ENCODE peak calls at places on chromosomes 1 and 21, in seven cellular contexts. One of them, this sample, is unnamed.

GRCh38 chr1:154750681-154751665 is 119.1 kb downstream of the KCNN3 start:
- DNase-seq in lower leg skin: no peak
- DNase-seq in progenitor cell of endocrine pancreas: no peak
- DNase-seq in lower lobe of right lung: no peak
- DNase-seq in pancreas: no peak
- DNase-seq in epithelial cell of esophagus: no peak
- DNase-seq in foreskin keratinocyte: no peak
- DNase-seq in this sample: no peak

GRCh38 chr1:165352442-165353293 is 3.8 kb downstream of the LMX1A start:
- DNase-seq in lower leg skin: no peak
- DNase-seq in progenitor cell of endocrine pancreas: peak
- DNase-seq in lower lobe of right lung: no peak
- DNase-seq in pancreas: no peak
- DNase-seq in epithelial cell of esophagus: no peak
- DNase-seq in foreskin keratinocyte: no peak
- DNase-seq in this sample: no peak

GRCh38 chr1:199646761-199647160 is 380.7 kb upstream of the NR5A2 start:
- DNase-seq in lower leg skin: no peak
- DNase-seq in progenitor cell of endocrine pancreas: no peak
- DNase-seq in lower lobe of right lung: no peak
- DNase-seq in pancreas: peak
- DNase-seq in epithelial cell of esophagus: no peak
- DNase-seq in foreskin keratinocyte: no peak
- DNase-seq in this sample: no peak

GRCh38 chr1:84089470-84090261 is 54.4 kb upstream of the PRKACB start:
- DNase-seq in lower leg skin: no peak
- DNase-seq in progenitor cell of endocrine pancreas: no peak
- DNase-seq in lower lobe of right lung: no peak
- DNase-seq in pancreas: no peak
- DNase-seq in epithelial cell of esophagus: peak
- DNase-seq in foreskin keratinocyte: peak
- DNase-seq in this sample: no peak

GRCh38 chr1:55064861-55065263 is 25.5 kb downstream of the PCSK9 start:
- DNase-seq in lower leg skin: no peak
- DNase-seq in progenitor cell of endocrine pancreas: no peak
- DNase-seq in lower lobe of right lung: no peak
- DNase-seq in pancreas: no peak
- DNase-seq in epithelial cell of esophagus: peak
- DNase-seq in foreskin keratinocyte: no peak
- DNase-seq in this sample: no peak

GRCh38 chr1:200181861-200182260 is 154.4 kb downstream of the NR5A2 start:
- DNase-seq in lower leg skin: no peak
- DNase-seq in progenitor cell of endocrine pancreas: no peak
- DNase-seq in lower lobe of right lung: no peak
- DNase-seq in pancreas: no peak
- DNase-seq in epithelial cell of esophagus: peak
- DNase-seq in foreskin keratinocyte: peak
- DNase-seq in this sample: no peak

GRCh38 chr1:158972841-158973240 is 36.9 kb upstream of the IFI16 start:
- DNase-seq in lower leg skin: no peak
- DNase-seq in progenitor cell of endocrine pancreas: no peak
- DNase-seq in lower lobe of right lung: no peak
- DNase-seq in pancreas: no peak
- DNase-seq in epithelial cell of esophagus: peak
- DNase-seq in foreskin keratinocyte: peak
- DNase-seq in this sample: no peak

GRCh38 chr1:58162952-58163550 is 383.5 kb downstream of the OMA1 start:
- DNase-seq in lower leg skin: peak
- DNase-seq in progenitor cell of endocrine pancreas: peak
- DNase-seq in lower lobe of right lung: no peak
- DNase-seq in pancreas: peak
- DNase-seq in epithelial cell of esophagus: peak
- DNase-seq in foreskin keratinocyte: peak
- DNase-seq in this sample: no peak

GRCh38 chr1:196464545-196464944 is 143.7 kb downstream of the KCNT2 start:
- DNase-seq in lower leg skin: no peak
- DNase-seq in progenitor cell of endocrine pancreas: no peak
- DNase-seq in lower lobe of right lung: no peak
- DNase-seq in pancreas: no peak
- DNase-seq in epithelial cell of esophagus: no peak
- DNase-seq in foreskin keratinocyte: no peak
- DNase-seq in this sample: no peak

GRCh38 chr1:179082308-179083030 is 599 bp downstream of the TOR3A start:
- DNase-seq in lower leg skin: no peak
- DNase-seq in progenitor cell of endocrine pancreas: no peak
- DNase-seq in lower lobe of right lung: no peak
- DNase-seq in pancreas: peak
- DNase-seq in epithelial cell of esophagus: peak
- DNase-seq in foreskin keratinocyte: peak
- DNase-seq in this sample: peak

GRCh38 chr21:45517249-45518065 is 24.8 kb downstream of the SLC19A1 start:
- DNase-seq in lower leg skin: no peak
- DNase-seq in progenitor cell of endocrine pancreas: no peak
- DNase-seq in lower lobe of right lung: peak
- DNase-seq in pancreas: no peak
- DNase-seq in epithelial cell of esophagus: peak
- DNase-seq in foreskin keratinocyte: no peak
- DNase-seq in this sample: peak

GRCh38 chr21:15731243-15731613 is 1.4 kb downstream of the USP25 start:
- DNase-seq in lower leg skin: no peak
- DNase-seq in progenitor cell of endocrine pancreas: no peak
- DNase-seq in lower lobe of right lung: no peak
- DNase-seq in pancreas: no peak
- DNase-seq in epithelial cell of esophagus: peak
- DNase-seq in foreskin keratinocyte: peak
- DNase-seq in this sample: no peak

DNA sequence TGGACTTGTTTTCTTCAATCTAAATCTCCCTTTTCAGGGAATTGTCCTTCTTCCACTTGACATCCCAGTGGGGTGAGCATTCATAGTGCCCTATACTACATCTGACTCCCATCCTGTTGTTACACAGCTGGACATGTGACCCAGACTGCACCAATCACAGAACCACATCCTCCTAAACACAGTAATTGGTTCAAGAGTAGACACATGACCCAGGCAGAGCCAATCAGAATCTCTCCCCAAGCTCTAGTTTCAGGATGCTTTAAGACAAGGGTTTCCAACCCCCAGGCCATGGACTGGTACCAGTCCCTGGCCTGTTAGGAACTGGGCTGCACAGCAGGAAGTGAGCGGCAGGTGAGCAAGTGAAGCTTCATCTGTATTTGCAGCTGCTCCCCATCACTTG is 5.6 kb upstream of the DDOST start:
- DNase-seq in lower leg skin: no peak
- DNase-seq in progenitor cell of endocrine pancreas: no peak
- DNase-seq in lower lobe of right lung: no peak
- DNase-seq in pancreas: no peak
- DNase-seq in epithelial cell of esophagus: peak
- DNase-seq in foreskin keratinocyte: peak
- DNase-seq in this sample: no peak
- TF ChIP-seq CTCF in lower leg skin: no peak
- TF ChIP-seq CTCF in progenitor cell of endocrine pancreas: no peak
- TF ChIP-seq CTCF in lower lobe of right lung: no peak
- TF ChIP-seq CTCF in pancreas: no peak
- TF ChIP-seq CTCF in epithelial cell of esophagus: no peak
- TF ChIP-seq CTCF in foreskin keratinocyte: no peak
- TF ChIP-seq CTCF in this sample: no peak

DNA sequence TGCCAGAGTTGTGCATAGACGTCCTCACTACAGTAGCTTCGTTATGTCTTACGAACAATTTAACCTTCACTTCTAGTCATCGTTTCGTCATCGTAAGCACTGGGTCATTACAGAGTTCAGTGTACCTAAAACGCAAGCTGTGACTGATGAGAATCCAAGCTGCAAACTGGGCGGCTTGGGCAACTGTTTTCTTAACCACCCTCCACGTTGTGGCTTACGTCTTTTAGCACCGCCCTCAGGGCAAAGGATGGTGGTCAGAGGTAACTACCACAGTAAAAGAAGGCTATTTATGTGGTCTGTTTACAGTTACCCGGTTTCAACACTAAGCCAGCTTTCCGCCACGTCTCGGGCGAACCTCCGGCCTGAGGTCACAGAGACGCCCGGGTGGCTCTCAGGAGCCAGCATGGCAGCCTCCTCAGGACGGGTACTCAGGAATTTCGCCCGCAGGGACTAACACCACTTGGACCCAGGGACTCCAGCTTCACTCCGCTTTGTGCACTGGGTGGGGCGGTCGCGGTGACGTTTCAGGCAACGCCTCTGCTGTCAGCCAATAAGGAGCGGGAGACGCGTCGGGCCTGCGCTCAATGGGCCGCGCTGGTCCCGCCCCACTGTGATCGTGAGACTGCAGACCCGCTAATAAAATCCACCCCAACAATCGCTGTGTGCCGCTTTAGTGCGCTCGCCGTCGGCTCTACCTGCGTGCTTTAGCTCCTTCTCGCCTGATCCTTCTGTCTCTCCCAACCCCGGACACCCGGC is at the start of gene CTH:
- DNase-seq in lower leg skin: peak
- DNase-seq in progenitor cell of endocrine pancreas: peak
- DNase-seq in lower lobe of right lung: peak
- DNase-seq in pancreas: peak
- DNase-seq in epithelial cell of esophagus: peak
- DNase-seq in foreskin keratinocyte: peak
- DNase-seq in this sample: peak
- TF ChIP-seq CTCF in lower leg skin: no peak
- TF ChIP-seq CTCF in progenitor cell of endocrine pancreas: no peak
- TF ChIP-seq CTCF in lower lobe of right lung: no peak
- TF ChIP-seq CTCF in pancreas: no peak
- TF ChIP-seq CTCF in epithelial cell of esophagus: no peak
- TF ChIP-seq CTCF in foreskin keratinocyte: no peak
- TF ChIP-seq CTCF in this sample: no peak

GRCh38 chr1:157774412-157774811 is 2.5 kb downstream of the FCRL2 start:
- DNase-seq in lower leg skin: no peak
- DNase-seq in progenitor cell of endocrine pancreas: no peak
- DNase-seq in lower lobe of right lung: no peak
- DNase-seq in pancreas: no peak
- DNase-seq in epithelial cell of esophagus: no peak
- DNase-seq in foreskin keratinocyte: no peak
- DNase-seq in this sample: no peak

GRCh38 chr1:157773723-157774350 is 3.1 kb downstream of the FCRL2 start:
- DNase-seq in lower leg skin: no peak
- DNase-seq in progenitor cell of endocrine pancreas: no peak
- DNase-seq in lower lobe of right lung: no peak
- DNase-seq in pancreas: no peak
- DNase-seq in epithelial cell of esophagus: no peak
- DNase-seq in foreskin keratinocyte: no peak
- DNase-seq in this sample: peak

GRCh38 chr1:157771666-157772425 is 5.1 kb downstream of the FCRL2 start:
- DNase-seq in lower leg skin: no peak
- DNase-seq in progenitor cell of endocrine pancreas: no peak
- DNase-seq in lower lobe of right lung: no peak
- DNase-seq in pancreas: no peak
- DNase-seq in epithelial cell of esophagus: no peak
- DNase-seq in foreskin keratinocyte: no peak
- DNase-seq in this sample: no peak

GRCh38 chr1:157766792-157767191 is 10.1 kb downstream of the FCRL2 start:
- DNase-seq in lower leg skin: no peak
- DNase-seq in progenitor cell of endocrine pancreas: no peak
- DNase-seq in lower lobe of right lung: no peak
- DNase-seq in pancreas: no peak
- DNase-seq in epithelial cell of esophagus: no peak
- DNase-seq in foreskin keratinocyte: no peak
- DNase-seq in this sample: no peak

DNA sequence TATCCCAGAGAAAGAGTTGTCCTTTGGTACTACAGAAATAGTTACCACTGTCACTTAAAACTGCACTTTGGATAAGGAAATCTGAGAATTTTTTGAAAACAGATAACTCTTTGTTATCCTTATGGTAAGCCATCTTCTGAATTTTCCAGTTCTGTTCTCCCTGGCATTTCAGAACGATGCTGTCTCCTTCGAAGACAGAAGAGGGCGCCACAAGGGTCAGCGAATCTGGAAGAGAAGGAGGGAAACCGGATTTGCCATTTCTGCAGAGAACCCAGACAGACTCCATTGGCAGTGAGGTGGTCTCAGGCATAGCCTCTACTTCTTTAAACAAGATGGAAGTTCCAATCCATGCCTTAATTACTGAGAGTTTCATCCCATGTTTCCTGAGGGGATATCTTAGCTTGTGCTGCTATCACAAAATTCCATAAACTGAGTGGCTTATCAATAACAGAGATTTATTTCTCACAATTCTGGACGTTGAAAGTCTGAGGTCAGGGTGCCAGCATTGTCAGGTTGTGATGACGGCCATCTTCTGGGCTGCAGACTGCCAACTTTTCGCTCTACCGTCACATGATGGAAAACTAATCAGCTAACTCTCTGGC is 6.4 kb downstream of the FCRL2 start:
- DNase-seq in lower leg skin: no peak
- DNase-seq in progenitor cell of endocrine pancreas: no peak
- DNase-seq in lower lobe of right lung: no peak
- DNase-seq in pancreas: no peak
- DNase-seq in epithelial cell of esophagus: no peak
- DNase-seq in foreskin keratinocyte: no peak
- DNase-seq in this sample: no peak
- TF ChIP-seq CTCF in lower leg skin: no peak
- TF ChIP-seq CTCF in progenitor cell of endocrine pancreas: peak
- TF ChIP-seq CTCF in lower lobe of right lung: peak
- TF ChIP-seq CTCF in pancreas: no peak
- TF ChIP-seq CTCF in epithelial cell of esophagus: no peak
- TF ChIP-seq CTCF in foreskin keratinocyte: peak
- TF ChIP-seq CTCF in this sample: peak

GRCh38 chr1:112674986-112675727 is 698 bp downstream of the MOV10 start:
- DNase-seq in lower leg skin: no peak
- DNase-seq in progenitor cell of endocrine pancreas: peak
- DNase-seq in lower lobe of right lung: no peak
- DNase-seq in pancreas: no peak
- DNase-seq in epithelial cell of esophagus: no peak
- DNase-seq in foreskin keratinocyte: no peak
- DNase-seq in this sample: peak

GRCh38 chr1:112672842-112673241 is 1.6 kb upstream of the MOV10 start:
- DNase-seq in lower leg skin: no peak
- DNase-seq in progenitor cell of endocrine pancreas: no peak
- DNase-seq in lower lobe of right lung: no peak
- DNase-seq in pancreas: no peak
- DNase-seq in epithelial cell of esophagus: no peak
- DNase-seq in foreskin keratinocyte: no peak
- DNase-seq in this sample: no peak

GRCh38 chr1:112673589-112674439 is 645 bp upstream of the MOV10 start:
- DNase-seq in lower leg skin: no peak
- DNase-seq in progenitor cell of endocrine pancreas: no peak
- DNase-seq in lower lobe of right lung: no peak
- DNase-seq in pancreas: peak
- DNase-seq in epithelial cell of esophagus: peak
- DNase-seq in foreskin keratinocyte: peak
- DNase-seq in this sample: no peak

GRCh38 chr1:112674440-112674985 is at the start of gene MOV10:
- DNase-seq in lower leg skin: peak
- DNase-seq in progenitor cell of endocrine pancreas: peak
- DNase-seq in lower lobe of right lung: peak
- DNase-seq in pancreas: peak
- DNase-seq in epithelial cell of esophagus: peak
- DNase-seq in foreskin keratinocyte: peak
- DNase-seq in this sample: peak

DNA sequence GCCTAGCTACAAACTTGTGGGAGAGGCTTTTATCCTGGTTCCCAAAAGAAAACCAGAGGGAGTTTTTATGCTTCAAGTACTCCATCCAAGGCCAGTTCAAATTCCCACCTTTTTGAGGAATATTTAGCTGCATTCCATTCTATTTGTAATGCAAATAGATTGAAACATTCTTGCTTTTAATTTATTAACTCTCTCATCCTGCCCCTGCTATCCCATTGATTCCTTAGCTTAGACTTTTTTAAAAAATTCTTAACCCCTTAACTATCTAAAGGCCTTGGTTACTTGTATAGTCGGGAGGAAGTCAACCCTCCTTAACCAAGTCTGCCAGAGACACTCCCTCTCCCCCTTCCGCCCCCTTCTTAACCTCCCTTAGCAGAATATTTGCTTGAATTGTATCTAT is 2.5 kb upstream of the MOV10 start:
- DNase-seq in lower leg skin: no peak
- DNase-seq in progenitor cell of endocrine pancreas: no peak
- DNase-seq in lower lobe of right lung: no peak
- DNase-seq in pancreas: no peak
- DNase-seq in epithelial cell of esophagus: no peak
- DNase-seq in foreskin keratinocyte: no peak
- DNase-seq in this sample: no peak
- TF ChIP-seq CTCF in lower leg skin: no peak
- TF ChIP-seq CTCF in progenitor cell of endocrine pancreas: no peak
- TF ChIP-seq CTCF in lower lobe of right lung: no peak
- TF ChIP-seq CTCF in pancreas: no peak
- TF ChIP-seq CTCF in epithelial cell of esophagus: no peak
- TF ChIP-seq CTCF in foreskin keratinocyte: no peak
- TF ChIP-seq CTCF in this sample: no peak

This sample was measured in GM13976.